ENCODE peak calls at places on chromosome 21, in six cellular contexts. One of them, this sample, is unnamed.
A peak's percentile ranks its signal among the peaks of the same experiment; 100 is the strongest.

GRCh38 chr21:25350056-25350455 is 257.2 kb downstream of the MRPL39 start:
- DNase-seq in cardiac muscle cell: peak; percentile 49
- DNase-seq in A549: no peak
- DNase-seq in neural progenitor cell: peak; percentile 43
- DNase-seq in brain microvascular endothelial cell: peak; percentile 71
- DNase-seq in right lobe of liver: no peak
- DNase-seq in this sample: no peak

GRCh38 chr21:29798840-29799239 is 141.0 kb downstream of the GRIK1 start:
- DNase-seq in cardiac muscle cell: no peak
- DNase-seq in A549: no peak
- DNase-seq in neural progenitor cell: no peak
- DNase-seq in brain microvascular endothelial cell: no peak
- DNase-seq in right lobe of liver: no peak
- DNase-seq in this sample: no peak

GRCh38 chr21:29321217-29321616 is 22.5 kb downstream of the BACH1 start:
- DNase-seq in cardiac muscle cell: no peak
- DNase-seq in A549: no peak
- DNase-seq in neural progenitor cell: no peak
- DNase-seq in brain microvascular endothelial cell: no peak
- DNase-seq in right lobe of liver: no peak
- DNase-seq in this sample: no peak

GRCh38 chr21:46424621-46425020 is 34.1 kb upstream of the DIP2A start:
- DNase-seq in cardiac muscle cell: no peak
- DNase-seq in A549: no peak
- DNase-seq in neural progenitor cell: no peak
- DNase-seq in brain microvascular endothelial cell: no peak
- DNase-seq in right lobe of liver: peak; percentile 32
- DNase-seq in this sample: no peak

GRCh38 chr21:17775431-17776126 is 43.6 kb downstream of the C21orf91 start:
- DNase-seq in cardiac muscle cell: no peak
- DNase-seq in A549: no peak
- DNase-seq in neural progenitor cell: no peak
- DNase-seq in brain microvascular endothelial cell: no peak
- DNase-seq in right lobe of liver: no peak
- DNase-seq in this sample: no peak

GRCh38 chr21:29149771-29150425 is 19.5 kb downstream of the MAP3K7CL start:
- DNase-seq in cardiac muscle cell: peak; percentile 42
- DNase-seq in A549: no peak
- DNase-seq in neural progenitor cell: no peak
- DNase-seq in brain microvascular endothelial cell: peak; percentile 53
- DNase-seq in right lobe of liver: no peak
- DNase-seq in this sample: peak; percentile 49

GRCh38 chr21:46153259-46154154 is 1.9 kb downstream of the FTCD start:
- DNase-seq in cardiac muscle cell: peak; percentile 68
- DNase-seq in A549: no peak
- DNase-seq in neural progenitor cell: peak; percentile 80
- DNase-seq in brain microvascular endothelial cell: no peak
- DNase-seq in right lobe of liver: peak; percentile 91
- DNase-seq in this sample: no peak

GRCh38 chr21:25298512-25299491 is 308.5 kb downstream of the MRPL39 start:
- DNase-seq in cardiac muscle cell: no peak
- DNase-seq in A549: no peak
- DNase-seq in neural progenitor cell: no peak
- DNase-seq in brain microvascular endothelial cell: no peak
- DNase-seq in right lobe of liver: no peak
- DNase-seq in this sample: no peak

GRCh38 chr21:15592271-15592860 is 137.4 kb upstream of the USP25 start:
- DNase-seq in cardiac muscle cell: peak; percentile 73
- DNase-seq in A549: peak; percentile 55
- DNase-seq in neural progenitor cell: peak; percentile 25
- DNase-seq in brain microvascular endothelial cell: peak; percentile 37
- DNase-seq in right lobe of liver: no peak
- DNase-seq in this sample: peak; percentile 21

GRCh38 chr21:43323244-43324005 is 103.5 kb downstream of the SIK1 start:
- DNase-seq in cardiac muscle cell: no peak
- DNase-seq in A549: no peak
- DNase-seq in neural progenitor cell: no peak
- DNase-seq in brain microvascular endothelial cell: no peak
- DNase-seq in right lobe of liver: peak; percentile 93
- DNase-seq in this sample: no peak

GRCh38 chr21:16422702-16423101 is 692.9 kb downstream of the USP25 start:
- DNase-seq in cardiac muscle cell: peak; percentile 56
- DNase-seq in A549: no peak
- DNase-seq in neural progenitor cell: no peak
- DNase-seq in brain microvascular endothelial cell: no peak
- DNase-seq in right lobe of liver: no peak
- DNase-seq in this sample: no peak

GRCh38 chr21:43335119-43335518 is 91.8 kb downstream of the SIK1 start:
- DNase-seq in cardiac muscle cell: no peak
- DNase-seq in A549: no peak
- DNase-seq in neural progenitor cell: no peak
- DNase-seq in brain microvascular endothelial cell: no peak
- DNase-seq in right lobe of liver: no peak
- DNase-seq in this sample: no peak

GRCh38 chr21:46254208-46254975 is 25.8 kb upstream of the LSS start:
- DNase-seq in cardiac muscle cell: no peak
- DNase-seq in A549: no peak
- DNase-seq in neural progenitor cell: no peak
- DNase-seq in brain microvascular endothelial cell: no peak
- DNase-seq in right lobe of liver: no peak
- DNase-seq in this sample: no peak

GRCh38 chr21:43188181-43188580 is 19.4 kb downstream of the CRYAA start:
- DNase-seq in cardiac muscle cell: no peak
- DNase-seq in A549: no peak
- DNase-seq in neural progenitor cell: no peak
- DNase-seq in brain microvascular endothelial cell: no peak
- DNase-seq in right lobe of liver: no peak
- DNase-seq in this sample: no peak

GRCh38 chr21:40300300-40300699 is 433.1 kb downstream of the PCP4 start:
- DNase-seq in cardiac muscle cell: no peak
- DNase-seq in A549: no peak
- DNase-seq in neural progenitor cell: peak; percentile 26
- DNase-seq in brain microvascular endothelial cell: no peak
- DNase-seq in right lobe of liver: no peak
- DNase-seq in this sample: no peak

GRCh38 chr21:16587141-16587570 is 857.4 kb downstream of the USP25 start:
- DNase-seq in cardiac muscle cell: peak; percentile 87
- DNase-seq in A549: peak; percentile 84
- DNase-seq in neural progenitor cell: no peak
- DNase-seq in brain microvascular endothelial cell: peak; percentile 77
- DNase-seq in right lobe of liver: peak; percentile 84
- DNase-seq in this sample: peak; percentile 32

GRCh38 chr21:14617836-14618235 is 71.7 kb upstream of the SAMSN1 start:
- DNase-seq in cardiac muscle cell: peak; percentile 19
- DNase-seq in A549: no peak
- DNase-seq in neural progenitor cell: no peak
- DNase-seq in brain microvascular endothelial cell: no peak
- DNase-seq in right lobe of liver: no peak
- DNase-seq in this sample: no peak

GRCh38 chr21:16085436-16085835 is 355.7 kb downstream of the USP25 start:
- DNase-seq in cardiac muscle cell: no peak
- DNase-seq in A549: no peak
- DNase-seq in neural progenitor cell: no peak
- DNase-seq in brain microvascular endothelial cell: no peak
- DNase-seq in right lobe of liver: no peak
- DNase-seq in this sample: no peak

GRCh38 chr21:15009964-15010363 is 54.8 kb downstream of the NRIP1 start:
- DNase-seq in cardiac muscle cell: peak; percentile 78
- DNase-seq in A549: no peak
- DNase-seq in neural progenitor cell: no peak
- DNase-seq in brain microvascular endothelial cell: peak; percentile 66
- DNase-seq in right lobe of liver: no peak
- DNase-seq in this sample: peak; percentile 69

GRCh38 chr21:38072489-38072888 is 156.2 kb upstream of the KCNJ6 start:
- DNase-seq in cardiac muscle cell: no peak
- DNase-seq in A549: no peak
- DNase-seq in neural progenitor cell: no peak
- DNase-seq in brain microvascular endothelial cell: no peak
- DNase-seq in right lobe of liver: no peak
- DNase-seq in this sample: no peak

DNA sequence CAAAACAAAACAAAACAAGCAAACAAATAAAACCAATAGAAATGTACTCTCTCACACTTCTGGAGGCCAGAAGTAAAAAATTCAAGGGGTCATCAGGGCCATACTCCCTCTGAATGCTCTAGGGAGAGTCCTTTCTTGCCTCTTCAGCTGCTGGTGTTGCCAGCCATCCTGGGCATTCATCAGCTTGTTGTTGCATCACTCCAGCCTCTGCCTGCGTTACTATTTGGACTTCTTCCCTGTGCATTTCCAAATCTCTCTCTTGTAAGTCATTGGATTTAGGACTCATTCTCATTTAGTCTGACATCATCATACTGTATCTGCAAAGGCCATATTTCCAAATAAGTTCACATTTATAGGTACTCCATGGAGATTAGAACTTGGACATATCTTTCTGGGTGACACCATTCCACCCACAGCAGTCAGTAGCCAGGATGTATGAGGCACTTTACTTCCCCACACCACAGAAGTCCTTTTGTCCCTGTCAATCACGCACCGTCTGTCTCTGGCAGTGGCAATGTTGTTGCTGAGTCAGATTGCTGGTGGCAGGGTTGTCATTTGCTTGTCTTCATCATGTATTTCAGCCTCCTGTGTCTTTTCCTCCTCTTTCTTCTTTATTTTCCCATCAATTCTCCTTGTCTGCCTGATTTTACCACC is 151.0 kb upstream of the KCNJ6 start:
- DNase-seq in cardiac muscle cell: no peak
- DNase-seq in A549: no peak
- DNase-seq in neural progenitor cell: no peak
- DNase-seq in brain microvascular endothelial cell: no peak
- DNase-seq in right lobe of liver: no peak
- DNase-seq in this sample: no peak
- H3K27ac ChIP-seq in cardiac muscle cell: no peak overlapping the region
- H3K27ac ChIP-seq in A549: no peak overlapping the region
- H3K27ac ChIP-seq in neural progenitor cell: no peak overlapping the region
- H3K27ac ChIP-seq in brain microvascular endothelial cell: no peak overlapping the region
- H3K27ac ChIP-seq in right lobe of liver: no peak overlapping the region
- H3K27ac ChIP-seq in this sample: no peak overlapping the region

DNA sequence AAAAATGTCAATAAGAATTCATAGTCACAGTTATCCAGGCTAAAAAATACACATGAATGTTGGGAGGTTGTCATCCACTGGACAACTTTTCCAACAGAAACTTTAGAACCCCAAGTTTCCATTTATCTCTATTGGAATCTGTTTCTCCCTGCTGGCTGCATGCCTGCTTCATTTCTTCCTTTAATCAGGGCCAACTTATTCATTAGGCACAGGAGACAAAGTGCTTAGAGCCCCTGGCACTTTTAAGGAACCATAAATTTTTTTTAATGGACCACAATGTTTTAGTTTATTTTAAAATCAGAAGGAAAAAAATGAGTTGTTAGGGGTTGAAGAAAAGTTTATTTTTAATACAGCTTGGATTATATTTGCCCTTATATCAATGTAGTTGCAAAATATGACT is 26.7 kb upstream of the C2CD2 start:
- DNase-seq in cardiac muscle cell: no peak
- DNase-seq in A549: no peak
- DNase-seq in neural progenitor cell: no peak
- DNase-seq in brain microvascular endothelial cell: no peak
- DNase-seq in right lobe of liver: no peak
- DNase-seq in this sample: no peak
- TF ChIP-seq CTCF in cardiac muscle cell: no peak
- TF ChIP-seq CTCF in A549: no peak
- TF ChIP-seq CTCF in neural progenitor cell: no peak
- TF ChIP-seq CTCF in brain microvascular endothelial cell: no peak
- TF ChIP-seq CTCF in right lobe of liver: no peak
- TF ChIP-seq CTCF in this sample: no peak

GRCh38 chr21:35370671-35371070 is 321.6 kb upstream of the RUNX1 start:
- DNase-seq in cardiac muscle cell: no peak
- DNase-seq in A549: no peak
- DNase-seq in neural progenitor cell: no peak
- DNase-seq in brain microvascular endothelial cell: no peak
- DNase-seq in right lobe of liver: no peak
- DNase-seq in this sample: no peak

GRCh38 chr21:35368326-35368725 is 319.2 kb upstream of the RUNX1 start:
- DNase-seq in cardiac muscle cell: no peak
- DNase-seq in A549: no peak
- DNase-seq in neural progenitor cell: no peak
- DNase-seq in brain microvascular endothelial cell: no peak
- DNase-seq in right lobe of liver: no peak
- DNase-seq in this sample: no peak

GRCh38 chr21:35366348-35367085 is 317.4 kb upstream of the RUNX1 start:
- DNase-seq in cardiac muscle cell: peak; percentile 96
- DNase-seq in A549: no peak
- DNase-seq in neural progenitor cell: no peak
- DNase-seq in brain microvascular endothelial cell: peak; percentile 46
- DNase-seq in right lobe of liver: no peak
- DNase-seq in this sample: no peak

GRCh38 chr21:35370071-35370470 is 321.0 kb upstream of the RUNX1 start:
- DNase-seq in cardiac muscle cell: no peak
- DNase-seq in A549: no peak
- DNase-seq in neural progenitor cell: no peak
- DNase-seq in brain microvascular endothelial cell: no peak
- DNase-seq in right lobe of liver: no peak
- DNase-seq in this sample: no peak

GRCh38 chr21:35367558-35367957 is 318.5 kb upstream of the RUNX1 start:
- DNase-seq in cardiac muscle cell: no peak
- DNase-seq in A549: no peak
- DNase-seq in neural progenitor cell: no peak
- DNase-seq in brain microvascular endothelial cell: no peak
- DNase-seq in right lobe of liver: no peak
- DNase-seq in this sample: no peak
- H3K27ac ChIP-seq in cardiac muscle cell: no peak overlapping the region
- H3K27ac ChIP-seq in A549: no peak overlapping the region
- H3K27ac ChIP-seq in neural progenitor cell: no peak overlapping the region
- H3K27ac ChIP-seq in brain microvascular endothelial cell: no peak overlapping the region
- H3K27ac ChIP-seq in right lobe of liver: no peak overlapping the region
- H3K27ac ChIP-seq in this sample: no peak overlapping the region

GRCh38 chr21:36069713-36070573 is at the start of gene CBR1:
- DNase-seq in cardiac muscle cell: peak; percentile 97
- DNase-seq in A549: peak; percentile 94
- DNase-seq in neural progenitor cell: peak; percentile 72
- DNase-seq in brain microvascular endothelial cell: peak; percentile 91
- DNase-seq in right lobe of liver: peak; percentile 99
- DNase-seq in this sample: peak; percentile 87
- TF ChIP-seq CTCF in cardiac muscle cell: no peak
- TF ChIP-seq CTCF in A549: no peak
- TF ChIP-seq CTCF in neural progenitor cell: no peak
- TF ChIP-seq CTCF in brain microvascular endothelial cell: no peak
- TF ChIP-seq CTCF in right lobe of liver: no peak
- TF ChIP-seq CTCF in this sample: no peak

GRCh38 chr21:44952116-44952928 is 12.5 kb downstream of the SLX9 start:
- DNase-seq in cardiac muscle cell: no peak
- DNase-seq in A549: no peak
- DNase-seq in neural progenitor cell: no peak
- DNase-seq in brain microvascular endothelial cell: no peak
- DNase-seq in right lobe of liver: peak; percentile 47
- DNase-seq in this sample: no peak
- H3K27ac ChIP-seq in cardiac muscle cell: peak overlapping the region; percentile 83
- H3K27ac ChIP-seq in A549: no peak overlapping the region
- H3K27ac ChIP-seq in neural progenitor cell: no peak overlapping the region
- H3K27ac ChIP-seq in brain microvascular endothelial cell: no peak overlapping the region
- H3K27ac ChIP-seq in right lobe of liver: no peak overlapping the region
- H3K27ac ChIP-seq in this sample: no peak overlapping the region

GRCh38 chr21:31181089-31181757 is 142.9 kb upstream of the KRTAP19-8 start:
- DNase-seq in cardiac muscle cell: no peak
- DNase-seq in A549: no peak
- DNase-seq in neural progenitor cell: no peak
- DNase-seq in brain microvascular endothelial cell: no peak
- DNase-seq in right lobe of liver: no peak
- DNase-seq in this sample: no peak
- TF ChIP-seq CTCF in cardiac muscle cell: no peak
- TF ChIP-seq CTCF in A549: no peak
- TF ChIP-seq CTCF in neural progenitor cell: no peak
- TF ChIP-seq CTCF in brain microvascular endothelial cell: no peak
- TF ChIP-seq CTCF in right lobe of liver: no peak
- TF ChIP-seq CTCF in this sample: no peak

This sample was measured in AG04450.